ENCODE peak calls at places on chromosomes 4 and X, in seven cellular contexts. Y, X, U, C, V, L and T are unnamed samples.

GRCh38 chr4:98663226-98664006 is 5.0 kb upstream of the TSPAN5 start:
- DNase-seq in Y (peak), X (no peak), U (no peak), C (no peak), V (peak), L (no peak), T (peak)

GRCh38 chr4:89158884-89159503 is 47.7 kb downstream of the TIGD2 start:
- DNase-seq in Y (peak), X (peak), U (peak), C (peak), V (no peak), L (peak), T (peak)

GRCh38 chr4:169342906-169343560 is 72.3 kb upstream of the SH3RF1 start:
- DNase-seq in Y (no peak), X (no peak), U (peak), C (peak), V (no peak), L (no peak), T (no peak)

GRCh38 chr4:166003811-166004210 is 130.8 kb downstream of the TLL1 start:
- DNase-seq in Y (no peak), X (peak), U (no peak), C (no peak), V (no peak), L (no peak), T (no peak)

GRCh38 chrX:16186380-16187007 is 19.2 kb downstream of the MAGEB17 start:
- DNase-seq in Y (no peak), X (no peak), U (no peak), C (no peak), V (no peak), L (no peak), T (no peak)

GRCh38 chr4:6200011-6200921 is at the start of gene JAKMIP1:
- DNase-seq in Y (peak), X (peak), U (peak), C (peak), V (peak), L (no peak), T (peak)

GRCh38 chr4:126777649-126778048 is 855.1 kb upstream of the INTU start:
- DNase-seq in Y (no peak), X (peak), U (peak), C (peak), V (no peak), L (peak), T (no peak)

GRCh38 chr4:174764105-174764729 is 64.8 kb downstream of the GLRA3 start:
- DNase-seq in Y (no peak), X (peak), U (peak), C (peak), V (no peak), L (peak), T (no peak)

GRCh38 chr4:47668810-47669408 is 169.0 kb downstream of the CORIN start:
- DNase-seq in Y (peak), X (peak), U (peak), C (peak), V (no peak), L (peak), T (peak)

GRCh38 chr4:7270121-7270520 is 77.8 kb downstream of the SORCS2 start:
- DNase-seq in Y (no peak), X (no peak), U (no peak), C (no peak), V (no peak), L (no peak), T (no peak)

GRCh38 chrX:103949506-103949905 is 12.9 kb upstream of the TMSB15B start:
- DNase-seq in Y (no peak), X (no peak), U (no peak), C (no peak), V (no peak), L (no peak), T (no peak)

GRCh38 chr4:70958681-70959080 is 34.8 kb upstream of the DCK start:
- DNase-seq in Y (no peak), X (no peak), U (no peak), C (peak), V (no peak), L (peak), T (no peak)

GRCh38 chr4:20326977-20327376 is 75.3 kb downstream of the SLIT2 start:
- DNase-seq in Y (no peak), X (no peak), U (no peak), C (peak), V (no peak), L (no peak), T (no peak)

GRCh38 chr4:121256346-121256745 is 92.2 kb upstream of the TNIP3 start:
- DNase-seq in Y (peak), X (peak), U (peak), C (peak), V (no peak), L (peak), T (peak)

GRCh38 chrX:7083468-7084396 is 63.8 kb upstream of the STS start:
- DNase-seq in Y (peak), X (peak), U (peak), C (peak), V (no peak), L (peak), T (peak)

GRCh38 chrX:131139072-131139471 is 80.9 kb downstream of the ARHGAP36 start:
- DNase-seq in Y (no peak), X (no peak), U (no peak), C (no peak), V (no peak), L (no peak), T (no peak)

GRCh38 chrX:69000857-69001256 is 164.4 kb downstream of the PJA1 start:
- DNase-seq in Y (no peak), X (no peak), U (no peak), C (no peak), V (no peak), L (no peak), T (no peak)

GRCh38 chr4:71941001-71941400 is 90.8 kb upstream of the NPFFR2 start:
- DNase-seq in Y (no peak), X (peak), U (peak), C (peak), V (no peak), L (no peak), T (no peak)

GRCh38 chrX:67544871-67545771 is 1.3 kb downstream of the AR start:
- DNase-seq in Y (no peak), X (no peak), U (no peak), C (peak), V (peak), L (no peak), T (no peak)

GRCh38 chr4:14787894-14788293 is 214.4 kb upstream of the CPEB2 start:
- DNase-seq in Y (no peak), X (no peak), U (peak), C (peak), V (no peak), L (no peak), T (no peak)